ENCODE peak calls at places on chromosome 15, in five cellular contexts. X is AG10803, U is dermis blood vessel endothelial cell, O is AG08395, A is adipocyte. P is an unnamed sample.

GRCh38 chr15:85037617-85038016 is 56.0 kb downstream of the PDE8A start:
- DNase-seq in O (no peak), X (no peak), U (no peak), A (no peak), P (no peak)

GRCh38 chr15:74180689-74181602 is 7.4 kb downstream of the ISLR start:
- DNase-seq in O (no peak), A (no peak), X (no peak), U (no peak), P (no peak)

GRCh38 chr15:39213385-39213840 is 367.5 kb upstream of the THBS1 start:
- DNase-seq in U (no peak), O (no peak), A (peak), X (peak), P (no peak)

GRCh38 chr15:74383695-74384565 is 16.5 kb upstream of the CYP11A1 start:
- DNase-seq in A (no peak), U (peak), X (no peak), O (no peak), P (no peak)

GRCh38 chr15:101250931-101251829 is 668 bp downstream of the CHSY1 start:
- DNase-seq in U (peak), O (peak), A (peak), X (no peak), P (peak)

GRCh38 chr15:96869122-96869521 is 538.6 kb downstream of the NR2F2 start:
- DNase-seq in U (peak), O (no peak), X (no peak), A (no peak), P (no peak)

GRCh38 chr15:90674476-90674875 is 42.7 kb upstream of the BLM start:
- DNase-seq in O (no peak), X (no peak), U (no peak), A (no peak), P (no peak)

GRCh38 chr15:42133892-42134502 is 22.4 kb downstream of the PLA2G4F start:
- DNase-seq in O (peak), U (peak), A (peak), X (peak), P (peak)

GRCh38 chr15:70164156-70164900 is 66.6 kb upstream of the TLE3 start:
- DNase-seq in U (no peak), X (no peak), A (no peak), O (no peak), P (no peak)

GRCh38 chr15:28020644-28021043 is 78.5 kb downstream of the OCA2 start:
- DNase-seq in A (no peak), O (no peak), X (no peak), U (no peak), P (no peak)

GRCh38 chr15:52097176-52097575 is 15.4 kb downstream of the BCL2L10 start:
- DNase-seq in A (peak), X (no peak), O (no peak), U (peak), P (no peak)

GRCh38 chr15:65076486-65077290 is at the start of gene KBTBD13:
- DNase-seq in U (no peak), A (no peak), O (no peak), X (no peak), P (no peak)

GRCh38 chr15:100107606-100108225 is 234.1 kb downstream of the ADAMTS17 start:
- DNase-seq in O (no peak), A (no peak), U (no peak), X (no peak), P (no peak)

GRCh38 chr15:73564255-73564654 is 68.9 kb downstream of the NPTN start:
- DNase-seq in U (peak), A (peak), O (peak), X (peak), P (no peak)

GRCh38 chr15:60673918-60674558 is 195.1 kb upstream of the ICE2 start:
- DNase-seq in A (peak), O (peak), X (peak), U (peak), P (peak)

GRCh38 chr15:88986949-88987589 is 73.9 kb upstream of the MFGE8 start:
- DNase-seq in A (no peak), O (no peak), X (no peak), U (no peak), P (no peak)

GRCh38 chr15:70197945-70198361 is 100.2 kb upstream of the TLE3 start:
- DNase-seq in X (no peak), A (no peak), U (no peak), O (no peak), P (no peak)

GRCh38 chr15:100338971-100339444 is 2.8 kb downstream of the ADAMTS17 start:
- DNase-seq in O (peak), A (peak), U (peak), X (peak), P (peak)

GRCh38 chr15:40754574-40754882 is 526 bp downstream of the RMDN3 start:
- DNase-seq in A (peak), U (peak), O (peak), X (peak), P (peak)

GRCh38 chr15:48642795-48643194 is 2.7 kb downstream of the FBN1 start:
- DNase-seq in U (peak), O (no peak), A (peak), X (peak), P (no peak)

GRCh38 chr15:51093865-51094605 is 671 bp downstream of the TNFAIP8L3 start:
- DNase-seq in U (peak), X (peak), O (no peak), A (peak), P (peak)

GRCh38 chr15:48553559-48553958 is 92.0 kb downstream of the FBN1 start:
- DNase-seq in O (no peak), X (peak), A (peak), U (peak), P (no peak)

GRCh38 chr15:32636410-32636809 is 5.1 kb upstream of the SCG5 start:
- DNase-seq in O (peak), X (no peak), U (no peak), A (no peak), P (no peak)

P was measured in colonic mucosa.